ENCODE peak calls at places on chromosome 2, in four cellular contexts. V is endothelial cell of umbilical vein, M is IMR-90, X is K562. O is an unnamed sample. For H3K9me1, the result is how much of the 10 kb centered on the place peaks cover.

GRCh38 chr2:199463708-199464613 is 6.2 kb upstream of the SATB2 start:
- DNase-seq in M (no peak), X (no peak), V (no peak), O (no peak)

GRCh38 chr2:172329404-172330059 is 97.9 kb upstream of the ITGA6 start:
- DNase-seq in V (peak), X (no peak), M (no peak), O (no peak)

GRCh38 chr2:128449226-128450061 is 130.8 kb upstream of the HS6ST1 start:
- DNase-seq in M (no peak), X (no peak), V (no peak), O (no peak)

GRCh38 chr2:132597831-132598230 is 72.2 kb downstream of the LYPD1 start:
- DNase-seq in M (no peak), V (no peak), X (no peak), O (no peak)

GRCh38 chr2:239826376-239826775 is 198.8 kb downstream of the NDUFA10 start:
- DNase-seq in M (no peak), V (no peak), X (no peak), O (no peak)

GRCh38 chr2:23549821-23550535 is 165.0 kb downstream of the KLHL29 start:
- DNase-seq in V (peak), M (peak), X (no peak), O (no peak)

GRCh38 chr2:231052494-231053451 is 3.9 kb upstream of the PSMD1 start:
- DNase-seq in V (peak), M (peak), X (peak), O (no peak)

GRCh38 chr2:231715499-231715837 is 7.1 kb downstream of the PTMA start:
- DNase-seq in M (no peak), V (no peak), X (no peak), O (no peak)

GRCh38 chr2:75055820-75056675 is 97.6 kb downstream of the POLE4 start:
- DNase-seq in X (no peak), M (peak), V (no peak), O (no peak)

GRCh38 chr2:187993516-187993915 is 298.2 kb upstream of the GULP1 start:
- DNase-seq in V (no peak), X (no peak), M (peak), O (no peak)

DNA sequence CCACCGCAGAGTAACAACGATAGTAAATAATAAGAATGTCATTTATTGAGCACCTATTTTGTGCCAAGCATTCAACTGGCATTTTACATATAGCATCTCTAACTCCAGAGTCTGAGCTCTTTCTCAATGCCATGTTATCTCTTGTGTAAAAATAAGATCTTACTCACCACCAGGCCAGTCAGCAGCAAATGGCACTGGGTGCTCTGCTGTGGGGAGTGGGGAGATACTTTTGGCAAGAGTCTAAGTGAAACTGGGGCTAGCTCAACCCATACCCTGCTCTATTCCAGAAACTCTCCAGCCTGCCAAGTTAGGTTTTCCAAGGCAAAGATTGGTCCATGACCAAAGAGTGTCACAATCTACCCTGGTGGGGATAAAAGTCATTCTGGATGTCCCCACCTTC is 5.0 kb upstream of the SLC4A3 start:
- DNase-seq in V (no peak), M (no peak), X (no peak), O (no peak)
- H2AFZ ChIP-seq in V (no peak), M (no peak), X (no peak), O (no peak)

DNA sequence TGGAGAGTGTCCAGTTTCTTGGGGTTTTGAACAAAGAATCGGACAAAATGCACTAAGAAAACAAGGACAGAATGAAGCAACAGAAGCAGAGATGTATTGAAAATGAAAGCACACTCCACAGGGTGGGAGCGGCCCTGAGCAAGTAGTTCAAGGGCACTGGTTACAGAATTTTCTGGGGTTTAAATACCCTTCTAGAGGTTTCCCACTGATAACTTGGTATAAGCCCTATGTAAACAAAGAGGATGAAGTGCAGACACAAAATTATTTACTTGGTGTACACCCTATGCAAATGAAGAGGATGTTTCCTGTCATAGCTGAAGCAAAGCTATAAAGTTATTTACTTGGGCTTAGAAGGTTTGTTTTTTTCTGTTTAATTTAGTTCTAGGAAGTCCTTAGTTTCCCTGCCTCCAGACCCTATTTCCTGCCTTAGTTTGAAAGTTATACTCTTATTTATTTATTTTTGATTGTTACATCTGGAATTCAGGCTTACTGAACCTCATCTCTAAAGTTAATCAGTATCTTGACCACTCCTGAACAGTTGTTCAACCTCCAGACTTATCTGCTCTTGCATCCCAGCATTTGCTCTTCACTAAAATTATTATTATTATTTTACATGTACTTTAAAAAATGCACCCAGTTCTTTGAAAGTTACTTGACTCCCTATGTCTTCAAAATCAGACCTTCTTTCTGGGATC is 193.5 kb downstream of the SPP2 start:
- DNase-seq in V (peak), M (no peak), X (no peak), O (no peak)
- H3K9me1 ChIP-seq in V (under half), M (under half), X (under half), O (under half)

GRCh38 chr2:25972049-25972823 is 10.1 kb downstream of the KIF3C start:
- DNase-seq in V (peak), X (no peak), M (peak), O (no peak)

GRCh38 chr2:25976884-25977741 is 5.2 kb downstream of the KIF3C start:
- DNase-seq in V (peak), M (no peak), X (no peak), O (no peak)

GRCh38 chr2:25966531-25967265 is 15.6 kb downstream of the KIF3C start:
- DNase-seq in V (no peak), M (no peak), X (no peak), O (no peak)

GRCh38 chr2:25971596-25971995 is 10.7 kb downstream of the KIF3C start:
- DNase-seq in M (no peak), X (no peak), V (no peak), O (no peak)
- H2AFZ ChIP-seq in M (no peak), X (no peak), V (no peak), O (no peak)

GRCh38 chr2:191947235-191947634 is 100.3 kb upstream of the CAVIN2 start:
- DNase-seq in X (no peak), M (no peak), V (no peak), O (no peak)
- H3K9me1 ChIP-seq in X (under half), M (under half), V (under half), O (under half)

DNA sequence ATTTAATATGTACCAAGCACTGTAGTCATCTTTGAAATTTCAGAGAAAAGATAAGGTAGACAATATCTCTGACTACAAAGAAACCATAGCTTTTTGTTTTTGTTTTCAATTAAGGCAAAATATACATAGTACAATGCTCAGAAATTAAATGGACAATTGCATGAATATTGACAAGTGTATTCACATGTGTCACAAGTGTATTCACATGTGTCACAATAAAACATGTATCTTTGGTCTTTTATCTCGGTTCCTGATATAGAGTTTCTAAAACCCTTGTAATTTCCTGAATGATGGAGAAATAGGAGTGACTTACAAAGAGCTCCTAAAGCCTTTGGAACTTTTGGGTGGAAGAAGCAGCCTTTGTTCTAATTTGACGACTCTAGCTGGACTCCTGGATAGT is 756.4 kb downstream of the EPHA4 start:
- DNase-seq in M (no peak), V (no peak), X (no peak), O (no peak)
- H2AFZ ChIP-seq in M (no peak), V (no peak), X (no peak), O (no peak)

GRCh38 chr2:8304821-8305766 is 376.8 kb upstream of the ID2 start:
- DNase-seq in X (peak), V (no peak), M (no peak), O (no peak)
- H3K9me1 ChIP-seq in X (under half), V (under half), M (under half), O (under half)

DNA sequence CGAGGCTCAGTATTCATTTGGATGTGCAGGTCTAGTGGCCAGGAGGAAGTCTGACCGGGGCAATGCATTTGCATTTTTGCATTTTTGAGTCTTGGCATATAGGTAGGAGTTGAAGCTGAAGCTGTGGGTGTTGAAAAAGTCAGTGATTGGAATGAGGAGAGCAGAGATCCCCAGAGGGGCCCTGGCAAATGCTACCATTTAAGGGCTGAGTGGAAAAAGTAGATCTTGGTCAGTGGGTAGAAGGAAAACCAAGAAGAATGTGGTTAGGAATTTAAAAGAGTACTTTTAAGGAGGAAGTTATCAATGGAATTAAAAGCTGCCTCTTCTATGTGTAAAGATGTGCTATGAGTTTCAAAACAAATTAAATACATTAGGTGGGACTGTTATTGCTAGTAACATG is 143.0 kb downstream of the ZEB2 start:
- DNase-seq in V (no peak), M (no peak), X (no peak), O (no peak)
- H2AFZ ChIP-seq in V (no peak), M (no peak), X (no peak), O (no peak)

O was measured in keratinocyte.